ENCODE peak calls at places on chromosome 4, in four cellular contexts. W, R, X and U are unnamed samples.

GRCh38 chr4:87073570-87074470 is 139.0 kb downstream of the AFF1 start:
- DNase-seq in W (no peak), R (no peak), X (peak; percentile 93), U (peak; percentile 41)

GRCh38 chr4:140243345-140243753 is 89.4 kb upstream of the MAML3 start:
- DNase-seq in R (no peak), W (no peak), X (peak; percentile 26), U (no peak)

GRCh38 chr4:38128478-38129451 is 168.6 kb downstream of the PTTG2 start:
- DNase-seq in X (peak; percentile 95), W (peak; percentile 91), R (no peak), U (no peak)

GRCh38 chr4:40003986-40004385 is 26.3 kb upstream of the PDS5A start:
- DNase-seq in R (no peak), X (no peak), W (no peak), U (no peak)

GRCh38 chr4:158996669-158997074 is 106.2 kb upstream of the RAPGEF2 start:
- DNase-seq in W (no peak), R (no peak), X (no peak), U (no peak)

GRCh38 chr4:37890501-37891220 is at the start of gene TBC1D1:
- DNase-seq in X (no peak), R (no peak), W (no peak), U (peak; percentile 69)

GRCh38 chr4:140856692-140857091 is 100.5 kb upstream of the TBC1D9 start:
- DNase-seq in W (no peak), R (no peak), X (no peak), U (no peak)

GRCh38 chr4:77092832-77093800 is 17.3 kb upstream of the CCNI start:
- DNase-seq in X (no peak), R (no peak), W (no peak), U (no peak)

GRCh38 chr4:41795796-41796195 is 47.3 kb upstream of the PHOX2B start:
- DNase-seq in R (no peak), X (no peak), W (no peak), U (peak; percentile 21)

GRCh38 chr4:140556372-140557085 is 12.2 kb downstream of the UCP1 start:
- DNase-seq in R (no peak), W (no peak), X (peak; percentile 64), U (no peak)

GRCh38 chr4:8461616-8462015 is 21.0 kb downstream of the TRMT44 start:
- DNase-seq in X (no peak), R (no peak), W (no peak), U (no peak)

GRCh38 chr4:137610960-137611359 is 78.7 kb upstream of the PCDH18 start:
- DNase-seq in R (no peak), W (peak; percentile 1), X (no peak), U (no peak)

GRCh38 chr4:109014593-109015412 is 251.9 kb upstream of the ETNPPL start:
- DNase-seq in X (no peak), W (no peak), R (no peak), U (no peak)

GRCh38 chr4:156038772-156039171 is 85.1 kb upstream of the CTSO start:
- DNase-seq in R (no peak), X (no peak), W (no peak), U (no peak)

GRCh38 chr4:105895324-105895608 is at the start of gene NPNT:
- DNase-seq in X (no peak), W (no peak), R (no peak), U (peak; percentile 60)

GRCh38 chr4:53902786-53903185 is 161.6 kb downstream of the CHIC2 start:
- DNase-seq in R (no peak), W (no peak), X (no peak), U (no peak)

GRCh38 chr4:189769131-189769530 is 171.5 kb upstream of the FRG1 start:
- DNase-seq in R (no peak), W (no peak), X (no peak), U (no peak)

GRCh38 chr4:121736735-121737351 is 28.1 kb downstream of the SMIM43 start:
- DNase-seq in X (no peak), W (peak; percentile 61), R (peak; percentile 45), U (peak; percentile 45)

GRCh38 chr4:72909461-72909860 is 160.1 kb downstream of the COX18 start:
- DNase-seq in W (peak; percentile 10), R (peak; percentile 21), X (no peak), U (peak; percentile 4)

GRCh38 chr4:3766207-3766790 is at the start of gene ADRA2C:
- DNase-seq in W (peak; percentile 20), R (peak; percentile 74), X (no peak), U (peak; percentile 87)

GRCh38 chr4:107778784-107779530 is 45.8 kb upstream of the SGMS2 start:
- DNase-seq in W (no peak), R (no peak), X (no peak), U (no peak)

GRCh38 chr4:39933689-39934590 is 43.8 kb downstream of the PDS5A start:
- DNase-seq in R (no peak), X (no peak), W (no peak), U (no peak)

GRCh38 chr4:185933078-185933581 is 121.1 kb upstream of the SORBS2 start:
- DNase-seq in W (no peak), X (no peak), R (no peak), U (no peak)

GRCh38 chr4:86818845-86819244 is 30.3 kb downstream of the SLC10A6 start:
- DNase-seq in X (no peak), R (no peak), W (peak; percentile 28), U (no peak)

GRCh38 chr4:30718889-30719252 is 1.3 kb upstream of the PCDH7 start:
- DNase-seq in X (no peak), R (no peak), W (no peak), U (peak; percentile 20)

GRCh38 chr4:3365326-3365725 is 72.5 kb downstream of the RGS12 start:
- DNase-seq in R (no peak), W (no peak), X (no peak), U (no peak)

GRCh38 chr4:83629945-83630684 is 94.2 kb downstream of the GPAT3 start:
- DNase-seq in W (no peak), X (no peak), R (peak; percentile 81), U (no peak)

DNA sequence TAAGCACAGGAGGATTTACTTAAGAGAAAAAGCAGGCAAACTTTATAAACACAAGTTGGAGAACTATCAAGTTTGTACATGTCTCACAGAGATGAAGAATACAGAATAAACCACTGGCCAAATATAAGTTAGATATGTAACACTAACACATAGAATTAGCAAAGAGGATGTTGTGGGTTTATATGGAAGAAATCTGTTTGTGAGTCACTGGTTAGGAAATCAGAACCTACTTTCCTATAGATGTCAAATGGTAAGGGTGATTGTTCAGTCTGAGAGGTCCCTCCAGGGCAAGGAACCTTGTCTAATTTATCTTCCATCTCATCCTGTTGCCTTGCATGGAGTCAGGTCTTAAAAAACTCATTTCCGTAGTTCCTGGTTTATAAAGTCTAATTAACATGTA is 14.8 kb upstream of the ART3 start:
- DNase-seq in W (no peak), R (no peak), X (no peak), U (no peak)
- TF ChIP-seq FOXM1 in W (no peak), R (no peak), X (no peak), U (no peak)

DNA sequence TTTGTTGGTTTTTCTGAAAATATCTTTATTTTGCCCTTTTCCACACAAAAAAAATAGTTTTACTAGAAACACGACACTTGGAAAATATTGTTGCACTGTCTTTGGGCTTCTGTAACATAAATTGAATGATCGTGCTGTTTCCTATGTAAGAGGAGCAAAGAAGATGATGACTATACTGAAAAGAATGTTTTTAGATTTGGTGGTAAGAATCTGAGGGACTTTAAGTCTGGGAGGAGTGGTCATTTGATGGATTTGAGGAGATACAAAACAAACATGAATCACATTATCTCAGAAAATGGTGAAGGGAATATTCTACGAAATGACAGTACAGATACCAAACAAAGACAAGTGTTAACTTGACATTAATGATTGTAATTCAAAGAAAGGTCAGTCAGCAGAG is 328.8 kb downstream of the ADAM29 start:
- DNase-seq in X (no peak), R (no peak), W (no peak), U (no peak)
- TF ChIP-seq JUND in X (no peak), R (no peak), W (no peak), U (no peak)

DNA sequence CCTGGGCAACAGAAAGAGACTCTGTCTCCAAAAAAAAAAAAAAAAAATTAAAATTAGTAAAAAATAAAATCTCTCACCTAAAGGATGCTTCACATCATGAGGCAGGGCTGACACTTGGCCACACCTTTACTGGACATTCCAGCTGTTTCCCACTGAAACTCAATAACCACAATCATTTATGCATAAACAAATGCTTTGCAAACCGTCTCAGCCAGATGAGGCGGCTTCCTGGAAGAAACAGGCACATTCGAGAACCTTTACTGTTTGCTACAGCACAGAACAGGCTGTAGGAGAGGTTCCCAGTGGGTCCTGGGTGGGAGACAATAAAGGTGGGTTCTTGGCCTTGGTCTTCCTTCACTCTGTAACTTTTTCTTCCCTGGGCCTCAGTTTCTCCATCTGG is 10.9 kb upstream of the TBC1D14 start:
- DNase-seq in R (no peak), W (no peak), X (no peak), U (no peak)
- TF ChIP-seq FOXM1 in R (no peak), W (no peak), X (no peak), U (no peak)

GRCh38 chr4:147822128-147822527 is 90.2 kb downstream of the ARHGAP10 start:
- DNase-seq in X (no peak), W (peak; percentile 39), R (no peak), U (no peak)
- TF ChIP-seq JUND in X (no peak), W (no peak), R (no peak), U (no peak)

DNA sequence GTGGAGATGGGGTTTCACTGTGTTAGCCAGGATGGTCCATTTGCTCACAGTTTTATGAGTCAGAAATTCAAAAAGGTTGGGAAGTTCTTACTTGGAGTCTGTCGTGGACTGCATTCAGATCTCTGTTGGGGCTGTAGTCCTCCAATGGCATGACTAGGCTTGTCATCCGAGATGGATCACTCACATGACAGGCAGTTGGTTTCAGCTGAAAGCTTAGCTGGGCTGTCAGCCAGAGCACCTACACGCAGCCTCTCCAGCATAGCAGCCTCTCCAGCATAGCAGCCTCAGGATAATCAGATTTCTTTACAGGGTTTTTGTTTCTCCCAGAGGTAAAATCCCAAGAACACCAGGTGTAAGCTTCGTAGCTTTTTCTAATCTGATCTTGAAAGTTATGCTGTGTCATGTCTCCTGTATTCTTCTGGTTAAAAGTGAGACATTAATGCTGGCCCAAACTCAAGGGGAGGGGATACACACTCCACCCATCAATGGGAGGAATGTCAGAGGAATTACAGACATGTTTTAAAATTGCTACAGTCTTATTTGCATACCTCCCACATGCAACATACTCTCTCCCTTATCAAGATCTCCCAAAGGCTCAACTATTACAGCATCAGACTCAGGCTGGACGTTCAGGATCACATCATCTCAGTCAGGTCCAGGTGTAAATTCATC is 31.6 kb upstream of the SOD3 start:
- DNase-seq in X (no peak), W (no peak), R (no peak), U (no peak)
- TF ChIP-seq FOXM1 in X (no peak), W (no peak), R (no peak), U (no peak)